ENCODE peak calls at places on chromosomes 16 and 17, in six cellular contexts. One of them, this sample, is unnamed.

GRCh38 chr17:82320956-82321927 is 3.8 kb upstream of the CD7 start:
- DNase-seq in breast epithelium: no peak
- DNase-seq in CD4-positive, alpha-beta T cell: peak
- DNase-seq in germinal center: peak
- DNase-seq in KG1: no peak
- DNase-seq in mammary epithelial cell: no peak
- DNase-seq in this sample: peak

GRCh38 chr17:51154176-51154575 is 817 bp downstream of the NME1 start:
- DNase-seq in breast epithelium: no peak
- DNase-seq in CD4-positive, alpha-beta T cell: no peak
- DNase-seq in germinal center: no peak
- DNase-seq in KG1: no peak
- DNase-seq in mammary epithelial cell: peak
- DNase-seq in this sample: no peak

GRCh38 chr17:82871056-82871775 is 31.4 kb upstream of the ZNF750 start:
- DNase-seq in CD4-positive, alpha-beta T cell: no peak
- DNase-seq in KG1: no peak
- DNase-seq in breast epithelium: no peak
- DNase-seq in mammary epithelial cell: peak
- DNase-seq in germinal center: peak
- DNase-seq in this sample: peak

GRCh38 chr16:75267631-75268264 is 16.3 kb upstream of the BCAR1 start:
- DNase-seq in germinal center: no peak
- DNase-seq in CD4-positive, alpha-beta T cell: no peak
- DNase-seq in mammary epithelial cell: peak
- DNase-seq in breast epithelium: peak
- DNase-seq in KG1: no peak
- DNase-seq in this sample: peak

GRCh38 chr17:74094651-74095050 is 108.8 kb upstream of the RPL38 start:
- DNase-seq in germinal center: no peak
- DNase-seq in breast epithelium: no peak
- DNase-seq in KG1: no peak
- DNase-seq in mammary epithelial cell: no peak
- DNase-seq in CD4-positive, alpha-beta T cell: no peak
- DNase-seq in this sample: no peak

GRCh38 chr17:44655983-44656700 is at the start of gene MEIOC:
- DNase-seq in mammary epithelial cell: peak
- DNase-seq in breast epithelium: no peak
- DNase-seq in CD4-positive, alpha-beta T cell: peak
- DNase-seq in KG1: no peak
- DNase-seq in germinal center: peak
- DNase-seq in this sample: peak

GRCh38 chr17:15081008-15081407 is 184.1 kb downstream of the PMP22 start:
- DNase-seq in breast epithelium: no peak
- DNase-seq in CD4-positive, alpha-beta T cell: no peak
- DNase-seq in germinal center: no peak
- DNase-seq in mammary epithelial cell: no peak
- DNase-seq in KG1: no peak
- DNase-seq in this sample: no peak

GRCh38 chr17:32518856-32519768 is 32.3 kb downstream of the CDK5R1 start:
- DNase-seq in breast epithelium: peak
- DNase-seq in KG1: no peak
- DNase-seq in germinal center: peak
- DNase-seq in mammary epithelial cell: peak
- DNase-seq in CD4-positive, alpha-beta T cell: peak
- DNase-seq in this sample: peak

GRCh38 chr17:29747660-29748059 is 124.9 kb upstream of the CORO6 start:
- DNase-seq in CD4-positive, alpha-beta T cell: no peak
- DNase-seq in germinal center: no peak
- DNase-seq in breast epithelium: no peak
- DNase-seq in mammary epithelial cell: no peak
- DNase-seq in KG1: no peak
- DNase-seq in this sample: no peak

GRCh38 chr17:6077746-6078145 is 7.6 kb downstream of the WSCD1 start:
- DNase-seq in germinal center: no peak
- DNase-seq in mammary epithelial cell: no peak
- DNase-seq in breast epithelium: no peak
- DNase-seq in KG1: no peak
- DNase-seq in CD4-positive, alpha-beta T cell: no peak
- DNase-seq in this sample: no peak

GRCh38 chr17:5587431-5588032 is 3.2 kb upstream of the NLRP1 start:
- DNase-seq in KG1: peak
- DNase-seq in germinal center: peak
- DNase-seq in mammary epithelial cell: peak
- DNase-seq in breast epithelium: no peak
- DNase-seq in CD4-positive, alpha-beta T cell: peak
- DNase-seq in this sample: peak

GRCh38 chr16:81629896-81630631 is 149.0 kb upstream of the PLCG2 start:
- DNase-seq in breast epithelium: no peak
- DNase-seq in mammary epithelial cell: no peak
- DNase-seq in KG1: no peak
- DNase-seq in germinal center: no peak
- DNase-seq in CD4-positive, alpha-beta T cell: no peak
- DNase-seq in this sample: no peak

GRCh38 chr16:75566040-75566888 is at the start of gene GABARAPL2:
- DNase-seq in KG1: peak
- DNase-seq in breast epithelium: peak
- DNase-seq in CD4-positive, alpha-beta T cell: peak
- DNase-seq in germinal center: peak
- DNase-seq in mammary epithelial cell: peak
- DNase-seq in this sample: peak

GRCh38 chr16:4212934-4213296 is 29.0 kb downstream of the SRL start:
- DNase-seq in breast epithelium: no peak
- DNase-seq in mammary epithelial cell: peak
- DNase-seq in CD4-positive, alpha-beta T cell: no peak
- DNase-seq in KG1: no peak
- DNase-seq in germinal center: no peak
- DNase-seq in this sample: no peak

GRCh38 chr17:54760836-54761235 is 139.8 kb upstream of the TOM1L1 start:
- DNase-seq in CD4-positive, alpha-beta T cell: no peak
- DNase-seq in germinal center: no peak
- DNase-seq in breast epithelium: no peak
- DNase-seq in KG1: no peak
- DNase-seq in mammary epithelial cell: no peak
- DNase-seq in this sample: no peak

GRCh38 chr16:67438824-67439393 is 8.0 kb downstream of the HSD11B2 start:
- DNase-seq in CD4-positive, alpha-beta T cell: no peak
- DNase-seq in breast epithelium: peak
- DNase-seq in germinal center: no peak
- DNase-seq in KG1: no peak
- DNase-seq in mammary epithelial cell: no peak
- DNase-seq in this sample: no peak

GRCh38 chr17:63926164-63926563 is 6.0 kb downstream of the CD79B start:
- DNase-seq in KG1: no peak
- DNase-seq in breast epithelium: no peak
- DNase-seq in CD4-positive, alpha-beta T cell: no peak
- DNase-seq in mammary epithelial cell: no peak
- DNase-seq in germinal center: no peak
- DNase-seq in this sample: no peak

GRCh38 chr17:59607817-59608403 is 11.8 kb upstream of the CLTC start:
- DNase-seq in breast epithelium: no peak
- DNase-seq in CD4-positive, alpha-beta T cell: peak
- DNase-seq in germinal center: no peak
- DNase-seq in mammary epithelial cell: no peak
- DNase-seq in KG1: no peak
- DNase-seq in this sample: no peak

GRCh38 chr17:52170963-52171572 is 12.6 kb upstream of the CA10 start:
- DNase-seq in mammary epithelial cell: peak
- DNase-seq in KG1: no peak
- DNase-seq in breast epithelium: no peak
- DNase-seq in CD4-positive, alpha-beta T cell: no peak
- DNase-seq in germinal center: no peak
- DNase-seq in this sample: no peak

GRCh38 chr16:49854227-49855203 is 1.4 kb downstream of the ZNF423 start:
- DNase-seq in mammary epithelial cell: no peak
- DNase-seq in CD4-positive, alpha-beta T cell: no peak
- DNase-seq in breast epithelium: no peak
- DNase-seq in KG1: no peak
- DNase-seq in germinal center: peak
- DNase-seq in this sample: no peak

GRCh38 chr17:77420804-77421634 is 280.2 kb downstream of the SEC14L1 start:
- DNase-seq in mammary epithelial cell: peak
- DNase-seq in CD4-positive, alpha-beta T cell: peak
- DNase-seq in KG1: no peak
- DNase-seq in germinal center: no peak
- DNase-seq in breast epithelium: no peak
- DNase-seq in this sample: peak

GRCh38 chr17:42857389-42857788 is 6.4 kb downstream of the AOC3 start:
- DNase-seq in CD4-positive, alpha-beta T cell: no peak
- DNase-seq in KG1: no peak
- DNase-seq in breast epithelium: no peak
- DNase-seq in mammary epithelial cell: no peak
- DNase-seq in germinal center: no peak
- DNase-seq in this sample: no peak

GRCh38 chr16:12651765-12652531 is 151.7 kb downstream of the CPPED1 start:
- DNase-seq in germinal center: no peak
- DNase-seq in mammary epithelial cell: no peak
- DNase-seq in CD4-positive, alpha-beta T cell: no peak
- DNase-seq in breast epithelium: no peak
- DNase-seq in KG1: no peak
- DNase-seq in this sample: no peak

GRCh38 chr16:7107436-7107835 is 225.2 kb upstream of the RBFOX1 start:
- DNase-seq in breast epithelium: no peak
- DNase-seq in KG1: no peak
- DNase-seq in CD4-positive, alpha-beta T cell: no peak
- DNase-seq in germinal center: no peak
- DNase-seq in mammary epithelial cell: no peak
- DNase-seq in this sample: no peak

GRCh38 chr16:1567988-1568387 is 34.5 kb downstream of the TMEM204 start:
- DNase-seq in CD4-positive, alpha-beta T cell: no peak
- DNase-seq in mammary epithelial cell: no peak
- DNase-seq in breast epithelium: no peak
- DNase-seq in germinal center: no peak
- DNase-seq in KG1: no peak
- DNase-seq in this sample: no peak

GRCh38 chr17:2406903-2407790 is 6.3 kb upstream of the MNT start:
- DNase-seq in breast epithelium: no peak
- DNase-seq in mammary epithelial cell: peak
- DNase-seq in germinal center: no peak
- DNase-seq in CD4-positive, alpha-beta T cell: no peak
- DNase-seq in KG1: no peak
- DNase-seq in this sample: no peak

GRCh38 chr17:72254808-72255449 is 134.1 kb downstream of the SOX9 start:
- DNase-seq in KG1: no peak
- DNase-seq in breast epithelium: no peak
- DNase-seq in mammary epithelial cell: peak
- DNase-seq in CD4-positive, alpha-beta T cell: no peak
- DNase-seq in germinal center: no peak
- DNase-seq in this sample: no peak

GRCh38 chr17:31318298-31319190 is 2.9 kb downstream of the EVI2A start:
- DNase-seq in CD4-positive, alpha-beta T cell: peak
- DNase-seq in germinal center: no peak
- DNase-seq in KG1: peak
- DNase-seq in breast epithelium: no peak
- DNase-seq in mammary epithelial cell: peak
- DNase-seq in this sample: no peak

GRCh38 chr17:66567234-66568170 is 265.1 kb downstream of the PRKCA start:
- DNase-seq in CD4-positive, alpha-beta T cell: peak
- DNase-seq in breast epithelium: peak
- DNase-seq in KG1: peak
- DNase-seq in germinal center: peak
- DNase-seq in mammary epithelial cell: peak
- DNase-seq in this sample: peak

GRCh38 chr16:30472328-30472942 is at the start of gene ITGAL:
- DNase-seq in mammary epithelial cell: no peak
- DNase-seq in KG1: peak
- DNase-seq in breast epithelium: no peak
- DNase-seq in CD4-positive, alpha-beta T cell: peak
- DNase-seq in germinal center: peak
- DNase-seq in this sample: peak

GRCh38 chr17:67999291-67999911 is 3.1 kb upstream of the C17orf58 start:
- DNase-seq in germinal center: no peak
- DNase-seq in KG1: no peak
- DNase-seq in CD4-positive, alpha-beta T cell: no peak
- DNase-seq in breast epithelium: no peak
- DNase-seq in mammary epithelial cell: peak
- DNase-seq in this sample: no peak